ENCODE peak calls at places on chromosomes 6 and 20, in nine cellular contexts. C is heart right ventricle, H is stomach, T is uterus, G is heart left ventricle, Q is breast epithelium, I is psoas muscle, Y is tibial artery, L is HCT116. P is an unnamed sample. For H3K36me3, the result is how much of the 10 kb centered on the place peaks cover.

GRCh38 chr6:19311786-19312185 is 525.4 kb upstream of the ID4 start:
- DNase-seq in G (no peak), Y (no peak), C (no peak), I (no peak), Q (no peak), H (no peak), L (no peak), T (no peak), P (no peak)

GRCh38 chr6:154164397-154164796 is 125.4 kb downstream of the OPRM1 start:
- DNase-seq in Y (peak), L (no peak), H (no peak), I (peak), C (no peak), G (peak), Q (peak), T (peak), P (peak)

GRCh38 chr6:3232017-3232838 is 4.8 kb upstream of the TUBB2B start:
- DNase-seq in Q (no peak), G (no peak), Y (no peak), I (no peak), L (no peak), T (no peak), C (no peak), H (no peak), P (no peak)

GRCh38 chr20:44117296-44118184 is 69.4 kb downstream of the JPH2 start:
- DNase-seq in Q (no peak), Y (no peak), I (no peak), L (no peak), C (no peak), H (no peak), T (no peak), G (no peak), P (no peak)

GRCh38 chr6:166483026-166483425 is 100.3 kb upstream of the MPC1 start:
- DNase-seq in Q (no peak), L (no peak), H (no peak), T (no peak), Y (no peak), G (no peak), C (no peak), I (no peak), P (no peak)

GRCh38 chr6:109690373-109690739 is 646 bp downstream of the AK9 start:
- DNase-seq in H (peak), G (peak), Y (peak), T (peak), L (no peak), C (peak), Q (peak), I (peak), P (peak)

GRCh38 chr6:41027799-41028617 is 11.0 kb downstream of the UNC5CL start:
- DNase-seq in L (peak), C (peak), I (peak), Y (peak), G (peak), T (peak), H (peak), Q (peak), P (peak)

GRCh38 chr6:125534430-125535263 is 214.8 kb upstream of the HEY2 start:
- DNase-seq in Q (no peak), H (no peak), I (no peak), C (no peak), L (no peak), T (no peak), G (no peak), Y (no peak), P (no peak)

GRCh38 chr6:140879861-140880260 is 1252.9 kb upstream of the GJE1 start:
- DNase-seq in H (no peak), Q (no peak), C (no peak), T (no peak), G (no peak), L (no peak), Y (no peak), I (no peak), P (no peak)

GRCh38 chr6:131640100-131640499 is 3.0 kb downstream of the ENPP3 start:
- DNase-seq in H (no peak), G (no peak), T (no peak), Q (no peak), Y (no peak), I (no peak), C (no peak), L (no peak), P (no peak)

GRCh38 chr6:148064406-148065134 is 278.1 kb upstream of the SASH1 start:
- DNase-seq in L (no peak), Y (no peak), I (no peak), G (peak), Q (no peak), C (peak), T (no peak), H (no peak), P (no peak)

GRCh38 chr20:62236674-62236996 is 1.7 kb upstream of the OSBPL2 start:
- DNase-seq in G (no peak), I (no peak), Y (no peak), C (peak), Q (no peak), T (no peak), L (no peak), H (no peak), P (no peak)

GRCh38 chr6:154732538-154732823 is 735 bp upstream of the SCAF8 start:
- DNase-seq in C (no peak), Q (no peak), H (no peak), Y (no peak), G (no peak), I (no peak), T (no peak), L (no peak), P (no peak)

GRCh38 chr6:139568956-139569538 is 194.6 kb upstream of the CITED2 start:
- DNase-seq in H (no peak), T (no peak), G (no peak), L (no peak), Q (no peak), Y (no peak), C (no peak), I (no peak), P (no peak)

GRCh38 chr6:31049518-31049917 is 39.2 kb downstream of the MUC22 start:
- DNase-seq in G (no peak), L (no peak), Q (no peak), H (no peak), I (no peak), C (no peak), T (no peak), Y (no peak), P (no peak)

GRCh38 chr6:165718486-165718885 is 55.4 kb upstream of the PDE10A start:
- DNase-seq in I (no peak), Y (no peak), T (no peak), H (no peak), C (no peak), Q (no peak), L (no peak), G (no peak), P (no peak)

GRCh38 chr20:44576297-44576696 is 6.1 kb upstream of the PKIG start:
- DNase-seq in T (no peak), I (no peak), H (no peak), L (no peak), Q (no peak), Y (no peak), G (peak), C (no peak), P (no peak)

GRCh38 chr20:62874745-62875344 is 13.2 kb upstream of the TCFL5 start:
- DNase-seq in Q (no peak), H (no peak), C (no peak), I (no peak), L (no peak), G (no peak), T (no peak), Y (no peak), P (peak)

DNA sequence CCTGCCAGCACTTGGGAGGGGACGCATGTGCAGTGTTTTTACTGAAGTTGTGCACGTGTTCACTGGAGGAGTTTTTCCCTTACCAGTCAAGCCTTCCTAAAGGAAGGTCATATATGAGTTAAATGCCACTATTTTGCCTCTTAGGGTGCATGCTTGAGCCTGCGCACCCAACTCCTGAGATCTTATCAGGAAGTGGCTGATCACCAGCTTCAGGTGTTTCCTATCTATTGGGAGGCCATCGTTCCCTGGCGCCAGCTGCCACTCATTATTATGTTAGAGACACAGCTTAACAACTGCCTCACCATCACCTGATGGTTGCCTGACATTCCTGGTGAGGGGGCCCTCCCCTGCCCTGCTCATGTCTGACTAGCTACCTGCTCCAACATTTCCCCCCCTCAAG is 8.5 kb downstream of the ERVFRD-1 start:
- DNase-seq in C (no peak), L (no peak), Y (no peak), I (no peak), T (no peak), H (no peak), G (no peak), Q (no peak), P (no peak)
- H3K36me3 ChIP-seq in C (under half), L (under half), Y (under half), I (under half), T (under half), H (under half), G (under half), Q (under half), P (under half)

DNA sequence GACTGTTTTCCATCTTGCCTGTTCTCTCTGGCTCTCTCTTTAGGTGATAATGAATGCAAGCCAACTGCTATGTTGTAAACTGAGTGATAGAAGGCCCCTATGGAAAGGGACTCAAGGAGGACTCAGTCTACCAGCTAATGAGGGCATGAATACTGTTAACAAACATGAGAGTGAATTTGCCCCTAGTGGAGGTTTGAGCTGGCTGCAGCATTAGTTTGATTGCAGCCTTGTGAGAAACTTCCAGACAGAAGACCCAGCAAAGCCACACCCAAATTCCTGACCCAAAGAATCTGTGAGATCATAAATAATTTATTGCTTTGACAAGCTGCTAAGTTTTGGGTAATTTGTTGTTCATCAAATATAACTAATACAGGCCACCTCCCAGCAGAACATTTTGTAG is 50.0 kb upstream of the PLCB1 start:
- DNase-seq in I (no peak), G (no peak), Y (no peak), C (no peak), L (peak), Q (no peak), T (no peak), H (no peak), P (no peak)
- TF ChIP-seq CTCF in I (no peak), G (peak), Y (no peak), C (no peak), L (peak), Q (peak), T (no peak), H (peak), P (no peak)

GRCh38 chr6:114564302-114564933 is 221.6 kb upstream of the HS3ST5 start:
- DNase-seq in Y (no peak), C (no peak), G (no peak), L (no peak), Q (no peak), I (no peak), H (no peak), T (no peak), P (no peak)

GRCh38 chr6:114558153-114558552 is 215.3 kb upstream of the HS3ST5 start:
- DNase-seq in L (no peak), T (no peak), H (no peak), Q (no peak), Y (no peak), I (no peak), C (no peak), G (no peak), P (no peak)

GRCh38 chr6:114557089-114557488 is 214.3 kb upstream of the HS3ST5 start:
- DNase-seq in T (no peak), Y (no peak), I (no peak), G (no peak), C (no peak), L (no peak), Q (no peak), H (no peak), P (no peak)

DNA sequence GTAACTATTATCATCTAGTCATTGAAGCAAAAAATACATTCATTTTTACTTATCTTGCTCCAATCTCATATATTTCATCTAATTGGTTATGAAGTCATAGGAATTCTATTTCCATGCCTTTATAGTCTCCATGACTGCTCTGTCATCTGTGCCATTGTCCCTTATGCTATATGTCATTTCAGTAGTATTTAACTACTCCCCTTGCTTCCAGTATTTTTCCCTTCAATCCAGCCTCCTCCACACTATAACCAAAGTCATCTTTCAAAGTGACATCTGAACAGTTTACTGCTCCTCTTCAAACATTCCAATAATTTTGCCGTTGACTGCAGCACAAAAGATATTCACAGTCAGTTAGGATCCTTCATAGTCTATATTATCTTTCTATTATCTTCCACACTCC is 216.6 kb upstream of the HS3ST5 start:
- DNase-seq in L (no peak), I (no peak), G (no peak), Y (no peak), T (no peak), Q (no peak), H (no peak), C (no peak), P (no peak)
- H3K4me3 ChIP-seq in L (no peak), I (no peak), G (no peak), Y (no peak), T (no peak), Q (no peak), H (no peak), C (no peak), P (no peak)

DNA sequence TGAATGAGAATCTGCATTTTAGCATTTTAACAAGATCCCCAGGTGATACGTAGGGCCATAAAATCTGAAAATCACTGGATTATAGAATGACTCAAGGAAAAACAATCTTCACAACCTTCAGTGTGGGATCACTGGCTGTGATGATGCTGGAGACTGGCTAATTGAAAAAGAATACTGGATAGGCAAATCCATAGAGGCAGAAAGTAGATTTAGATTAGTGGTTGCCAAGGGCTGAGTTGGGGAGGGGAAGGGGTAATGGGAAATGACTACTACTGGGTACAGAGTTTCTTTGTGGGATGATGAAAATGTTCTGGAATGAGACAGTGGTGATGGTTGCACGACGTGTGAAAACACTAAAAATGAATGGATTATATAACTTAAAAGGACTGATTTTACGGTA is 84.1 kb downstream of the CDK19 start:
- DNase-seq in L (no peak), Y (no peak), I (no peak), H (no peak), Q (no peak), G (no peak), C (no peak), T (no peak), P (no peak)
- H3K36me3 ChIP-seq in L (under half), Y (under half), I (under half), H (under half), Q (under half), G (under half), C (under half), T (under half), P (under half)

GRCh38 chr6:68473433-68474210 is 161.5 kb upstream of the ADGRB3 start:
- DNase-seq in L (no peak), Y (no peak), G (no peak), C (no peak), I (no peak), T (no peak), H (no peak), Q (no peak), P (no peak)

DNA sequence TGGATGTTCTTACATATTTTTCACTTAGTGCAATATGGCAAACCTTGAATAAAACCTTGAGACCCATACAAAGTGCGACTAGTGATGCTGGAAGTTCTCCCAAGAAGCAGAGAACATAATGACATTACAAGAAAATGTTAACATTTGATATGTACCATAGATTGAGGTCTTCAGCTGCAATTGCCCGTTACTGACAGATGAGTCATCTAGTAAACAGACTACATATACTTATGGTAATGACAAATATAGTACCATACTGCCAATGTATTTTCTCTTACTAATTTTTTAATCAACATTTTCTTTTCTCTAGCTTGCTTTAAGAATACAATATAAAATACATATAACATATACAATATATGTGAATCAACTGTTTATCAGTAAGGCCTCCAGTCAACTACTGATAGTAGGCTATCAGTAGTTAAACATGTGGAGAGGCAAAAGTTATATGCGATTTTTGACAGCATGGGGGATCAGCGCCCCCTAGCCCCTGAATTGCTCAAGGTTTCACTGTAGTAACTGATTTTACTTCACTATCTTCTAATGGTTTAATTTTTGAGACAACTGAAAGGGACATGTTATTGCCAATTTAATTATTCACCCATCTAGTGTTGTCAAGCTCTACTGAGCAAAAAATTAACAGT is 166.7 kb upstream of the ADGRB3 start:
- DNase-seq in T (no peak), Q (no peak), H (no peak), G (no peak), L (no peak), C (no peak), Y (no peak), I (no peak), P (no peak)
- TF ChIP-seq CTCF in T (no peak), Q (no peak), H (no peak), G (no peak), L (no peak), C (no peak), Y (no peak), I (no peak), P (no peak)

P was measured in adrenal gland.